ENCODE peak calls at places on chromosomes 1 and 21, in seven cellular contexts. One of them, this sample, is unnamed.

GRCh38 chr1:5850503-5850902 is 141.7 kb downstream of the NPHP4 start:
- DNase-seq in cardiac fibroblast: no peak
- DNase-seq in kidney epithelial cell: no peak
- DNase-seq in Panc1: no peak
- DNase-seq in body of pancreas: no peak
- DNase-seq in heart right ventricle: no peak
- DNase-seq in PC-3: no peak
- DNase-seq in this sample: peak

GRCh38 chr1:183719289-183719688 is 66.2 kb upstream of the APOBEC4 start:
- DNase-seq in cardiac fibroblast: no peak
- DNase-seq in kidney epithelial cell: no peak
- DNase-seq in Panc1: no peak
- DNase-seq in body of pancreas: no peak
- DNase-seq in heart right ventricle: no peak
- DNase-seq in PC-3: peak
- DNase-seq in this sample: no peak

GRCh38 chr21:22355949-22356348 is 1357.7 kb downstream of the NCAM2 start:
- DNase-seq in cardiac fibroblast: no peak
- DNase-seq in kidney epithelial cell: no peak
- DNase-seq in Panc1: no peak
- DNase-seq in body of pancreas: no peak
- DNase-seq in heart right ventricle: no peak
- DNase-seq in PC-3: peak
- DNase-seq in this sample: no peak

GRCh38 chr1:66282343-66282852 is 251.6 kb upstream of the SGIP1 start:
- DNase-seq in cardiac fibroblast: peak
- DNase-seq in kidney epithelial cell: no peak
- DNase-seq in Panc1: no peak
- DNase-seq in body of pancreas: no peak
- DNase-seq in heart right ventricle: peak
- DNase-seq in PC-3: peak
- DNase-seq in this sample: peak

GRCh38 chr1:85465099-85465790 is at the start of gene DDAH1:
- DNase-seq in cardiac fibroblast: peak
- DNase-seq in kidney epithelial cell: no peak
- DNase-seq in Panc1: no peak
- DNase-seq in body of pancreas: peak
- DNase-seq in heart right ventricle: peak
- DNase-seq in PC-3: peak
- DNase-seq in this sample: peak

GRCh38 chr21:31580866-31581276 is 78.6 kb upstream of the SOD1 start:
- DNase-seq in cardiac fibroblast: peak
- DNase-seq in kidney epithelial cell: no peak
- DNase-seq in Panc1: peak
- DNase-seq in body of pancreas: peak
- DNase-seq in heart right ventricle: peak
- DNase-seq in PC-3: peak
- DNase-seq in this sample: peak

GRCh38 chr1:175338447-175339135 is 146.0 kb upstream of the KIAA0040 start:
- DNase-seq in cardiac fibroblast: no peak
- DNase-seq in kidney epithelial cell: no peak
- DNase-seq in Panc1: no peak
- DNase-seq in body of pancreas: no peak
- DNase-seq in heart right ventricle: no peak
- DNase-seq in PC-3: peak
- DNase-seq in this sample: no peak

GRCh38 chr1:193111641-193112090 is 6.5 kb upstream of the GLRX2 start:
- DNase-seq in cardiac fibroblast: peak
- DNase-seq in kidney epithelial cell: peak
- DNase-seq in Panc1: peak
- DNase-seq in body of pancreas: peak
- DNase-seq in heart right ventricle: no peak
- DNase-seq in PC-3: peak
- DNase-seq in this sample: peak

GRCh38 chr21:42107177-42107880 is 36.2 kb downstream of the UMODL1 start:
- DNase-seq in cardiac fibroblast: no peak
- DNase-seq in kidney epithelial cell: no peak
- DNase-seq in Panc1: no peak
- DNase-seq in body of pancreas: no peak
- DNase-seq in heart right ventricle: no peak
- DNase-seq in PC-3: peak
- DNase-seq in this sample: no peak

GRCh38 chr1:191388283-191388682 is 770.0 kb upstream of the RGS18 start:
- DNase-seq in cardiac fibroblast: no peak
- DNase-seq in kidney epithelial cell: no peak
- DNase-seq in Panc1: no peak
- DNase-seq in body of pancreas: no peak
- DNase-seq in heart right ventricle: no peak
- DNase-seq in PC-3: no peak
- DNase-seq in this sample: no peak

GRCh38 chr1:40627987-40628902 is 37.2 kb downstream of the RIMS3 start:
- DNase-seq in cardiac fibroblast: no peak
- DNase-seq in kidney epithelial cell: no peak
- DNase-seq in Panc1: no peak
- DNase-seq in body of pancreas: no peak
- DNase-seq in heart right ventricle: no peak
- DNase-seq in PC-3: peak
- DNase-seq in this sample: no peak

GRCh38 chr21:46226920-46227599 is 1.5 kb downstream of the LSS start:
- DNase-seq in cardiac fibroblast: peak
- DNase-seq in kidney epithelial cell: no peak
- DNase-seq in Panc1: no peak
- DNase-seq in body of pancreas: peak
- DNase-seq in heart right ventricle: no peak
- DNase-seq in PC-3: no peak
- DNase-seq in this sample: peak

GRCh38 chr1:2801535-2802291 is at the start of gene TTC34:
- DNase-seq in cardiac fibroblast: no peak
- DNase-seq in kidney epithelial cell: no peak
- DNase-seq in Panc1: no peak
- DNase-seq in body of pancreas: peak
- DNase-seq in heart right ventricle: no peak
- DNase-seq in PC-3: peak
- DNase-seq in this sample: peak
- TF ChIP-seq CTCF in cardiac fibroblast: no peak
- TF ChIP-seq CTCF in kidney epithelial cell: peak
- TF ChIP-seq CTCF in Panc1: peak
- TF ChIP-seq CTCF in body of pancreas: no peak
- TF ChIP-seq CTCF in heart right ventricle: no peak
- TF ChIP-seq CTCF in PC-3: peak
- TF ChIP-seq CTCF in this sample: peak

GRCh38 chr1:23867542-23867952 is 543 bp downstream of the FUCA1 start:
- DNase-seq in cardiac fibroblast: no peak
- DNase-seq in kidney epithelial cell: no peak
- DNase-seq in Panc1: no peak
- DNase-seq in body of pancreas: no peak
- DNase-seq in heart right ventricle: no peak
- DNase-seq in PC-3: no peak
- DNase-seq in this sample: no peak

GRCh38 chr1:23867953-23868847 is at the start of gene FUCA1:
- DNase-seq in cardiac fibroblast: peak
- DNase-seq in kidney epithelial cell: peak
- DNase-seq in Panc1: peak
- DNase-seq in body of pancreas: peak
- DNase-seq in heart right ventricle: peak
- DNase-seq in PC-3: peak
- DNase-seq in this sample: peak

GRCh38 chr1:23865543-23865930 is 2.6 kb downstream of the FUCA1 start:
- DNase-seq in cardiac fibroblast: peak
- DNase-seq in kidney epithelial cell: peak
- DNase-seq in Panc1: no peak
- DNase-seq in body of pancreas: peak
- DNase-seq in heart right ventricle: peak
- DNase-seq in PC-3: peak
- DNase-seq in this sample: peak

GRCh38 chr1:23862640-23863039 is 5.5 kb downstream of the FUCA1 start:
- DNase-seq in cardiac fibroblast: no peak
- DNase-seq in kidney epithelial cell: no peak
- DNase-seq in Panc1: no peak
- DNase-seq in body of pancreas: no peak
- DNase-seq in heart right ventricle: no peak
- DNase-seq in PC-3: no peak
- DNase-seq in this sample: no peak

GRCh38 chr1:23864801-23865542 is 3.1 kb downstream of the FUCA1 start:
- DNase-seq in cardiac fibroblast: no peak
- DNase-seq in kidney epithelial cell: no peak
- DNase-seq in Panc1: no peak
- DNase-seq in body of pancreas: no peak
- DNase-seq in heart right ventricle: no peak
- DNase-seq in PC-3: no peak
- DNase-seq in this sample: no peak
- H3K4me3 ChIP-seq in cardiac fibroblast: no peak
- H3K4me3 ChIP-seq in kidney epithelial cell: no peak
- H3K4me3 ChIP-seq in Panc1: no peak
- H3K4me3 ChIP-seq in body of pancreas: no peak
- H3K4me3 ChIP-seq in heart right ventricle: no peak
- H3K4me3 ChIP-seq in PC-3: no peak
- H3K4me3 ChIP-seq in this sample: no peak

DNA sequence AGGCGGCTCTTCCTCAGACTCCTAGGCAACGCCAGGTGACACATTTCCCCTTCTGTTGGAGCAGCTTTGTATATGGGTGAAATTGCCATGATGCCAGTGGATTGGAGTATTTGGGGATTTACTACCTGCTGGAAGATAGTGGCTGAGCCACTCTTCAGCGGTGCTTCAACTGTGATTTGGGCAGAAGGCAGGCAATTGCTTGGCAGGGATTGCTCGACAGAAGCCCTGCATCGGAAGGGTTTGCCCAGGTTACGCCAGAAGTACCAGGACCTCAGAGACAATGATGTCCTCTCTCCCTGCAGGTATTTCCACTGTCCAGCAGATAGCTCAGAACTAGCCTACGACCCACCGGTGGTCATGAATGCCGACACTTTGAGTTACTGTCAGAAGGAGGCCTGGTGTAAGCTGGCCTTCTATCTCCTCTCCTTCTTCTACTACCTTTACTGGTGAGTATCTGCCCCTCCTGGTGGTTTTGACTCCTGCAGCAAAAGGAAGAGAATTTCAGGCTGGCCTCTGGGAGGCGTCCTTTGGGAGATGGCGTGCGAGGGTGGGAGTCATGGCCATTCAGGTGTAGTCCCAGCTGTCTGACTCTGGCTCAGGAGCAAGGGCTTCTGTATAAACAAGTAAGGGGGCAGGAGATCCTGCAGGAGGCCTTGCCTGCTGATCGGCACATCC is 118.3 kb downstream of the CNIH3 start:
- DNase-seq in cardiac fibroblast: no peak
- DNase-seq in kidney epithelial cell: no peak
- DNase-seq in Panc1: no peak
- DNase-seq in body of pancreas: no peak
- DNase-seq in heart right ventricle: no peak
- DNase-seq in PC-3: no peak
- DNase-seq in this sample: no peak
- TF ChIP-seq CTCF in cardiac fibroblast: no peak
- TF ChIP-seq CTCF in kidney epithelial cell: no peak
- TF ChIP-seq CTCF in Panc1: no peak
- TF ChIP-seq CTCF in body of pancreas: no peak
- TF ChIP-seq CTCF in heart right ventricle: no peak
- TF ChIP-seq CTCF in PC-3: peak
- TF ChIP-seq CTCF in this sample: peak

GRCh38 chr1:230939806-230940489 is 38.7 kb downstream of the TTC13 start:
- DNase-seq in cardiac fibroblast: no peak
- DNase-seq in kidney epithelial cell: no peak
- DNase-seq in Panc1: no peak
- DNase-seq in body of pancreas: no peak
- DNase-seq in heart right ventricle: no peak
- DNase-seq in PC-3: no peak
- DNase-seq in this sample: no peak
- H3K4me3 ChIP-seq in cardiac fibroblast: no peak
- H3K4me3 ChIP-seq in kidney epithelial cell: no peak
- H3K4me3 ChIP-seq in Panc1: no peak
- H3K4me3 ChIP-seq in body of pancreas: no peak
- H3K4me3 ChIP-seq in heart right ventricle: no peak
- H3K4me3 ChIP-seq in PC-3: no peak
- H3K4me3 ChIP-seq in this sample: no peak

DNA sequence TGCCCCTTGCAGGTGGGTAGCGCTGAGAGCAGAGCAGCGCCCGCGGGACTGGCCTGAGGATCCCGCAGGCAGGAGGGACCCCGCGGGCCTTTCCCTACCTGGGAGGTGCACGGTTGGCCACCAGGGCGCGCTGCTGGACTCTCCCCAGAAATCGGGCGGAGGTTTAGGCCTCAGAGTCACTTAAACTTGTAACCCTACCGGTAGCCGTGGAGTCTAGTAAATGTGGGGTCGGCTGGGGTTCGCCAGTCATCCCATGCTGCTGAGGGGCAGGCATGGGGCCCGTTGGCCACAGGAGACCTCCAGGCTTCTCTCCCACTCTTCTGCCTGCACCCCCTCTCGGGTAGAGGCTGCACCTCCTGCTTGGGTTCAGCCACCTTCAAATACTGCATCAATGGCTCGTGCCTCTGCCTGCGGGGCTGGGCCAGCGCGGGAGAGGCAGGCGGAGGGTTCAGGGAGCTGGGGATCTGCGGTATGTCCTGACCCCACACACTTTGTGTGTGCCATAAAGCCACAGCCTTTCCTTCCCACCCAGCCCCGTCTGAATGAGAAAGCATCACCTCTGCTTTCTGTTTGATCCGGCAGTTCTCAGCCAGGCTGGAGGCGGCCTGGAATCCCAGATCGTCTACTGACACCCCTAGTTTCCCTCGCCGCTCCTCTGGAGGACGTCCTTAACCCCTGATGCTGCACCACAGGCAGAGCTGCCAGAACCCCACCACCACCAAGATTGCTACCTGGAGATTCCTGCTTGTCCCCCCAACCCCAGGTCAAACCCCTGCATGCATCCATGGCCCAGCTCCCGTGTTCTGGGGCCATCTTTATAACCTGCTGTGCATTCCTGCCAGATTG is 12.3 kb upstream of the GSTM4 start:
- DNase-seq in cardiac fibroblast: peak
- DNase-seq in kidney epithelial cell: no peak
- DNase-seq in Panc1: no peak
- DNase-seq in body of pancreas: peak
- DNase-seq in heart right ventricle: peak
- DNase-seq in PC-3: peak
- DNase-seq in this sample: peak
- TF ChIP-seq CTCF in cardiac fibroblast: peak
- TF ChIP-seq CTCF in kidney epithelial cell: peak
- TF ChIP-seq CTCF in Panc1: peak
- TF ChIP-seq CTCF in body of pancreas: peak
- TF ChIP-seq CTCF in heart right ventricle: peak
- TF ChIP-seq CTCF in PC-3: peak
- TF ChIP-seq CTCF in this sample: peak

GRCh38 chr1:94068831-94069648 is 51.9 kb downstream of the ABCA4 start:
- DNase-seq in cardiac fibroblast: peak
- DNase-seq in kidney epithelial cell: peak
- DNase-seq in Panc1: peak
- DNase-seq in body of pancreas: peak
- DNase-seq in heart right ventricle: peak
- DNase-seq in PC-3: peak
- DNase-seq in this sample: peak
- H3K4me3 ChIP-seq in cardiac fibroblast: no peak
- H3K4me3 ChIP-seq in kidney epithelial cell: no peak
- H3K4me3 ChIP-seq in Panc1: peak
- H3K4me3 ChIP-seq in body of pancreas: no peak
- H3K4me3 ChIP-seq in heart right ventricle: no peak
- H3K4me3 ChIP-seq in PC-3: peak
- H3K4me3 ChIP-seq in this sample: no peak